ENCODE peak calls at places on chromosome X, in eight cellular contexts. M is NCI-H748 treated with DMSO at 0.1 percent for 48 hours, S is heart left ventricle, I is T-helper 17 cell, H is NCI-H2081, T is kidney epithelial cell, U is AG04450, Y is nucleus accumbens. K is an unnamed sample.

GRCh38 chrX:39165185-39165584 is 363.9 kb downstream of the MID1IP1 start:
- DNase-seq in M (no peak), S (no peak), I (no peak), H (no peak), T (no peak), U (no peak), Y (no peak), K (no peak)

GRCh38 chrX:135982860-135983259 is 2.4 kb upstream of the SLC9A6 start:
- DNase-seq in M (no peak), S (no peak), I (no peak), H (no peak), T (no peak), U (no peak), Y (no peak), K (no peak)

GRCh38 chrX:71366674-71367256 is 608 bp downstream of the TAF1 start:
- DNase-seq in M (no peak), S (peak; percentile 38), I (peak; percentile 4), H (no peak), T (no peak), U (no peak), Y (peak; percentile 11), K (no peak)

GRCh38 chrX:119488749-119489148 is 20.5 kb downstream of the SLC25A5 start:
- DNase-seq in M (peak; percentile 37), S (peak; percentile 55), I (no peak), H (peak; percentile 78), T (no peak), U (no peak), Y (peak; percentile 65), K (peak; percentile 47)

GRCh38 chrX:35380808-35381700 is 417.1 kb upstream of the MAGEB16 start:
- DNase-seq in M (peak; percentile 0), S (no peak), I (no peak), H (no peak), T (peak; percentile 7), U (no peak), Y (no peak), K (no peak)

GRCh38 chrX:48890934-48891401 is 6.6 kb downstream of the TIMM17B start:
- DNase-seq in M (no peak), S (no peak), I (no peak), H (no peak), T (no peak), U (no peak), Y (no peak), K (no peak)

GRCh38 chrX:31092476-31092875 is 20.6 kb upstream of the FTHL17 start:
- DNase-seq in M (no peak), S (no peak), I (no peak), H (no peak), T (no peak), U (no peak), Y (no peak), K (no peak)

GRCh38 chrX:16772460-16772859 is 13.8 kb upstream of the TXLNG start:
- DNase-seq in M (no peak), S (no peak), I (no peak), H (no peak), T (no peak), U (no peak), Y (no peak), K (no peak)

GRCh38 chrX:123742440-123742839 is 9.6 kb upstream of the THOC2 start:
- DNase-seq in M (no peak), S (no peak), I (no peak), H (no peak), T (no peak), U (no peak), Y (no peak), K (no peak)

GRCh38 chrX:66914082-66914481 is 275.2 kb upstream of the EDA2R start:
- DNase-seq in M (no peak), S (no peak), I (no peak), H (no peak), T (no peak), U (no peak), Y (no peak), K (no peak)

GRCh38 chrX:129771266-129771995 is 8.3 kb upstream of the SASH3 start:
- DNase-seq in M (no peak), S (no peak), I (no peak), H (no peak), T (no peak), U (no peak), Y (no peak), K (no peak)

GRCh38 chrX:148504412-148504950 is 4.1 kb downstream of the AFF2 start:
- DNase-seq in M (no peak), S (no peak), I (no peak), H (no peak), T (no peak), U (no peak), Y (no peak), K (no peak)

GRCh38 chrX:52563105-52563504 is 46.2 kb upstream of the XAGE1B start:
- DNase-seq in M (no peak), S (no peak), I (no peak), H (no peak), T (no peak), U (no peak), Y (no peak), K (no peak)

GRCh38 chrX:35098419-35098818 is 155.8 kb downstream of the FAM47B start:
- DNase-seq in M (no peak), S (no peak), I (no peak), H (no peak), T (no peak), U (no peak), Y (no peak), K (no peak)

GRCh38 chrX:10884246-10884645 is 226.9 kb upstream of the HCCS start:
- DNase-seq in M (no peak), S (no peak), I (no peak), H (no peak), T (no peak), U (no peak), Y (no peak), K (no peak)

GRCh38 chrX:18210470-18210869 is 10.2 kb downstream of the BEND2 start:
- DNase-seq in M (peak; percentile 30), S (no peak), I (no peak), H (no peak), T (no peak), U (no peak), Y (no peak), K (no peak)

GRCh38 chrX:119237526-119238035 is 1.5 kb downstream of the PGRMC1 start:
- DNase-seq in M (no peak), S (no peak), I (no peak), H (no peak), T (no peak), U (no peak), Y (peak; percentile 11), K (no peak)

GRCh38 chrX:48474581-48474980 is 1.4 kb upstream of the FTSJ1 start:
- DNase-seq in M (no peak), S (no peak), I (no peak), H (no peak), T (no peak), U (no peak), Y (no peak), K (no peak)

GRCh38 chrX:136347706-136348105 is 46.9 kb downstream of the ADGRG4 start:
- DNase-seq in M (no peak), S (no peak), I (no peak), H (no peak), T (no peak), U (no peak), Y (no peak), K (no peak)

GRCh38 chrX:22349116-22349515 is 76.4 kb downstream of the CBLL2 start:
- DNase-seq in M (no peak), S (no peak), I (no peak), H (no peak), T (no peak), U (no peak), Y (no peak), K (no peak)

GRCh38 chrX:151701531-151701930 is 6.3 kb downstream of the PRRG3 start:
- DNase-seq in M (no peak), S (no peak), I (no peak), H (no peak), T (no peak), U (no peak), Y (no peak), K (no peak)

GRCh38 chrX:7235071-7235470 is 87.1 kb upstream of the PUDP start:
- DNase-seq in M (no peak), S (no peak), I (no peak), H (no peak), T (no peak), U (no peak), Y (no peak), K (no peak)

GRCh38 chrX:20378291-20378920 is 111.7 kb upstream of the RPS6KA3 start:
- DNase-seq in M (peak; percentile 54), S (no peak), I (no peak), H (no peak), T (peak; percentile 28), U (no peak), Y (no peak), K (no peak)

GRCh38 chrX:45428816-45429215 is 228.1 kb upstream of the DIPK2B start:
- DNase-seq in M (no peak), S (no peak), I (no peak), H (no peak), T (no peak), U (no peak), Y (no peak), K (no peak)